ENCODE peak calls at places on chromosomes 2 and 18, in four cellular contexts. G is OCI-LY7, W is kidney, T is cardiac muscle cell. F is an unnamed sample.
A peak's percentile ranks its signal among the peaks of the same experiment; 100 is the strongest.

GRCh38 chr2:196195302-196195701 is 23.9 kb upstream of the STK17B start:
- DNase-seq in G (no peak), W (no peak), T (no peak), F (no peak)

GRCh38 chr2:42100696-42101585 is 53.1 kb downstream of the PKDCC start:
- DNase-seq in G (no peak), W (peak; percentile 90), T (peak; percentile 93), F (peak; percentile 56)

GRCh38 chr2:128442053-128442751 is 123.5 kb upstream of the HS6ST1 start:
- DNase-seq in G (no peak), W (no peak), T (no peak), F (no peak)

GRCh38 chr2:165055081-165055879 is 100.0 kb upstream of the SLC38A11 start:
- DNase-seq in G (no peak), W (no peak), T (peak; percentile 15), F (no peak)

GRCh38 chr2:69385443-69386151 is 1.4 kb downstream of the GFPT1 start:
- DNase-seq in G (peak; percentile 16), W (no peak), T (peak; percentile 61), F (no peak)

GRCh38 chr2:62738981-62739936 is 33.7 kb downstream of the EHBP1 start:
- DNase-seq in G (no peak), W (no peak), T (peak; percentile 44), F (no peak)

GRCh38 chr18:21177742-21178305 is 64.2 kb upstream of the GREB1L start:
- DNase-seq in G (no peak), W (no peak), T (no peak), F (no peak)

GRCh38 chr2:35708411-35708810 is 647.2 kb upstream of the CRIM1 start:
- DNase-seq in G (no peak), W (no peak), T (no peak), F (no peak)

GRCh38 chr2:961786-962185 is 11.1 kb downstream of the SNTG2 start:
- DNase-seq in G (no peak), W (no peak), T (no peak), F (no peak)

GRCh38 chr2:135742307-135742838 is 718 bp downstream of the UBXN4 start:
- DNase-seq in G (peak; percentile 66), W (no peak), T (peak; percentile 58), F (peak; percentile 23)

GRCh38 chr2:105768961-105769452 is 24.3 kb downstream of the NCK2 start:
- DNase-seq in G (peak; percentile 41), W (no peak), T (peak; percentile 31), F (no peak)

GRCh38 chr2:74915743-74916142 is 42.7 kb upstream of the POLE4 start:
- DNase-seq in G (no peak), W (no peak), T (peak; percentile 45), F (no peak)

GRCh38 chr2:10934979-10935350 is 23.2 kb downstream of the KCNF1 start:
- DNase-seq in G (no peak), W (peak; percentile 45), T (no peak), F (no peak)

GRCh38 chr2:197777823-197778407 is 7.2 kb downstream of the BOLL start:
- DNase-seq in G (peak; percentile 47), W (no peak), T (peak; percentile 61), F (peak; percentile 35)

GRCh38 chr18:51621103-51621969 is 423.9 kb upstream of the MEX3C start:
- DNase-seq in G (peak; percentile 18), W (no peak), T (peak; percentile 86), F (no peak)

DNA sequence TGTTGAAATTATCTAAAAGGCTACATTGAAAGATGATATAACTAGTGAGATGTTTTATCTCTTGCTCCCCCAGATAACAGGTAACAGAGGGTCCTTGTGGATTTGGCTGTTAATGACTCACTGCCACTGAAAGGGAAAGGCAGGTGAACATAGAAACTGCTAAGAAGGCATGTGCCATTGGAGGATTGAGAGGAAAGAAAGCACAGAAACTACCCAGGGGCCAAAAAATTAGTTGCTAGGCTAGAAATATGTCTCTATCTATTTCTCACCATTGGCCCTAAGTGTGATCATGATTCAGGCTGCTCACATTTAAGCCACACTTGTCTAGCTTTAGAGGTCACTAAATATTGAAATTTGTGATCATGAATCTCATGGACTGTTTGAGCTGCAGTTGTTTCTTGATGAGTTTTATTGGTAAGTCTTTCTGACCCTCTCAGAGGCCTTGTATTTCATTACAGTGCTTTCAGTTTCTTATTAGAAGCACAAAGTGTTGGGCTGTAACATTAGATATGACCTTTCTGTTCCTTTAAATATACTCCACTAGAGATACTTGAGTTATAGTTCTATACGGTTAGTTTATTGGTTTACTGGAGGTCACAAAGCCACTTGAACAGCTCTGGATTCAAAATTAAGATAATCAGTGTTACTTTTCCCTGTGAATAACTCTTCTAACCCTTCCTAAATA is 26.2 kb downstream of the NAB1 start:
- DNase-seq in G (no peak), W (no peak), T (no peak), F (no peak)
- H3K36me3 ChIP-seq in G (peaks cover 63% of the 10 kb centered on the region), W (peaks cover 2% of the 10 kb centered on the region), T (peaks cover 11% of the 10 kb centered on the region), F (no peaks in the 10 kb centered on the region)

DNA sequence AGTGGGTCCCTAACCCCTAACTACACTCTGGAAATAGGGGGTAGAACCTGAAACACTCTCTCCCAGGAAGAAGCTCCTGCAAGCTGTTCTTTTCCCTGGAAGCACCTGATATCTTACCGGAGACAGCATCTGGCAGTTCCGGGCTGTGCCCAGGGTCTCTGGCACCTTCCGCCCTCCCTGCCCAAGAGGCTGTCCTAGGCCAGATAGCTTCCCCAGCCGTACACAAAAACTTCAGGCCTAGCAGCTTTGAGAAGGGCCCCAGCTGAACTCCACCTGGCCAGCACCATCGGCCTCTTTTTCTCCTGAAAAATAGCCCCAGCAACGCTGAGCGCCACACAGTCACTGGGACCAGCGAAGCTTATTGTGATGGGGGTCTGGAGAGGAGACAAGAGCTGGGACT is 9.7 kb downstream of the OSR1 start:
- DNase-seq in G (no peak), W (no peak), T (no peak), F (no peak)
- H3K4me1 ChIP-seq in G (peaks cover 5% of the 10 kb centered on the region), W (no peaks in the 10 kb centered on the region), T (peaks cover 6% of the 10 kb centered on the region), F (peaks cover 11% of the 10 kb centered on the region)

GRCh38 chr2:110716959-110717645 is 15.3 kb upstream of the ACOXL start:
- DNase-seq in G (no peak), W (no peak), T (peak; percentile 61), F (no peak)
- H3K4me3 ChIP-seq in G (no peak overlapping the region), W (no peak overlapping the region), T (no peak overlapping the region), F (no peak overlapping the region)

DNA sequence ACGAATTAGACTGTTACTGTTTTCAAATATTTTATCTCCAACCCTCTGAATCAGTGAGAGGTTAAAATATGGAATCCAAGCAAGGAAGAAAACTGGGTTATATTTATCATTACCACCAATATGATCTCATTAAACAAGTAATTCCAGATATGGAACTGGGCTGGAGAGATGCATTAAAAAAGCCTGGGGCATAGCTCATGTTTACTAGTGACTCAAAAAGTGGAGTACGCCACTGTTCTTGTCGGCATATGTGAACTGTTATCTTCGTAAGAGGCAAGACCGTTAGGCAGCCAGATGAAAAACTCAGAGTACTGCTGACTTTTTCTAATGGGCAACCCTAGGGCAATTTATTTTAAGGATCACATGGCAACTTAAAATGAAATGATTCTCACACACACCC is 105.1 kb upstream of the TFCP2L1 start:
- DNase-seq in G (no peak), W (no peak), T (no peak), F (no peak)
- H3K36me3 ChIP-seq in G (peaks cover 54% of the 10 kb centered on the region), W (peaks cover 19% of the 10 kb centered on the region), T (peaks cover 39% of the 10 kb centered on the region), F (peaks cover 46% of the 10 kb centered on the region)

DNA sequence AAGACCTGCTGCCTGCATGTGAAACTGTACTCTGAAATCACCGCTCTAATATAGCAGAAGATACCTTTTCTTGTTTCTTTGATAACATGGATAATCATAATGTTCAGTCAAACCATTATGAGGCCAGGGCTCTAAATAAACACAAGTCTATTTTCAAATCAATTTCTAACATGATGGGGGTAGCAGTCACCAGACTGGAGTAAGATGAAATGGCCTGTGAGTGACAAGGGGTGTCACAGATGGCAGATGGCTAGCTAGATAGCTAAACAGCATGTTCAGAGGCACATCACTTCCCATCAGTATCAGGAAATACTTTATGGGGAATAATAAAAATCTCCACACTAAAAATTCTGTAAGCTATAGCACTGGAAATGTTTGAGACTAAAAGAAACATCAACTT is 14.0 kb downstream of the MBD2 start:
- DNase-seq in G (peak; percentile 51), W (no peak), T (no peak), F (no peak)
- H3K4me1 ChIP-seq in G (peaks cover 94% of the 10 kb centered on the region), W (peaks cover 7% of the 10 kb centered on the region), T (peaks cover 13% of the 10 kb centered on the region), F (peaks cover 20% of the 10 kb centered on the region)

GRCh38 chr2:40823465-40823864 is 371.6 kb upstream of the SLC8A1 start:
- DNase-seq in G (no peak), W (no peak), T (no peak), F (no peak)

GRCh38 chr2:40814621-40815020 is 362.7 kb upstream of the SLC8A1 start:
- DNase-seq in G (no peak), W (no peak), T (no peak), F (no peak)

GRCh38 chr2:40824269-40824668 is 372.4 kb upstream of the SLC8A1 start:
- DNase-seq in G (no peak), W (no peak), T (no peak), F (no peak)

DNA sequence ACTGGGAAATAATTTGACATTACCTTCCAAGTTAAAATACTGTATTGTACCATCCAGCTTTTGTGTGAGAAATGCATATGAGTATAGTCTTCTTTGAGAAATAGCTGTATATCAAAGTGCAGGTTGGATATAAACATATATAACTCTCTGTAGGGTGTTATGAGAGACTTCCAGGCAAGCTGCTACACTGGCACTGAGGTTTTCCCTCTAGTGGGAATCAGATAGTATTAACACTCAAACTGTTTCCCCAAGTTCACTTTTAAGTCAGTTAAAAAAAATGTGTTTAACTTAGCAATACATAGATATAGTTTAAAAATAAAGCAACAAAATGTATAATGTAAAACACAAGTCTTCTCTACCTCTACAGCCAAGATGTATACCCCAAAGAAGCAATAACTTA is 368.4 kb upstream of the SLC8A1 start:
- DNase-seq in G (no peak), W (no peak), T (no peak), F (no peak)
- H3K4me3 ChIP-seq in G (no peak overlapping the region), W (no peak overlapping the region), T (no peak overlapping the region), F (no peak overlapping the region)

DNA sequence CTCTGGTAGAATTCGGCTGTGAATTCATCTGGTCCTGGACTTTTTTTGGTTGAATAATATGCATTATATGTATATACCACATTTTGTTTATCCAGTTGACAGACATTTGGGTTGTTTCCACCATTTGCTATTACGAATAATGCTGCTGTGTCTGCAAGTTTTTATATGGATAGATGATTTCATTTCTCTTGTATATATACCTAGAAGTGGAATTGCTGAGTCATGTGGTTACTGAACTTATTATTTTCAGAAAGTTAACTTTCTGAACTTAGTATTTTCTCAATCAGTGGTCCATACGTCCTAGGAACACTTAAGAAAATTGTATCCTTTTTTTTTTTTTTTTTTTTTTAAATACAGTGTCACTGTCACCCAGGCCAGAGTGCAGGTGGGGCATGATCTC is 63.3 kb downstream of the RIF1 start:
- DNase-seq in G (no peak), W (no peak), T (no peak), F (no peak)
- H3K36me3 ChIP-seq in G (peaks cover 93% of the 10 kb centered on the region), W (peaks cover 8% of the 10 kb centered on the region), T (peaks cover 61% of the 10 kb centered on the region), F (peaks cover 16% of the 10 kb centered on the region)